ENCODE peak calls at places on chromosomes 7 and 10, in six cellular contexts. D is IMR-90, O is H9, G is H1, F is neuronal stem cell, X is mesenchymal stem cell. Z is an unnamed sample.

GRCh38 chr10:62899316-62899715 is 83.2 kb upstream of the EGR2 start:
- DNase-seq in D (no peak), O (no peak), G (no peak), F (no peak), X (no peak), Z (no peak)

GRCh38 chr10:50990568-50991495 is 83.5 kb upstream of the PRKG1 start:
- DNase-seq in D (peak), O (peak), G (no peak), F (no peak), X (peak), Z (peak)

GRCh38 chr10:11880169-11881027 is 57.2 kb downstream of the PROSER2 start:
- DNase-seq in D (no peak), O (peak), G (no peak), F (no peak), X (no peak), Z (peak)

GRCh38 chr10:101952196-101952595 is 103.8 kb downstream of the ARMH3 start:
- DNase-seq in D (peak), O (no peak), G (no peak), F (no peak), X (no peak), Z (no peak)

GRCh38 chr10:35789996-35790395 is 147.9 kb upstream of the FZD8 start:
- DNase-seq in D (peak), O (no peak), G (no peak), F (no peak), X (peak), Z (no peak)

GRCh38 chr10:42734537-42734936 is 48.1 kb upstream of the BMS1 start:
- DNase-seq in D (no peak), O (no peak), G (no peak), F (no peak), X (peak), Z (no peak)

GRCh38 chr7:93821463-93821862 is 69.1 kb downstream of the TFPI2 start:
- DNase-seq in D (no peak), O (no peak), G (no peak), F (no peak), X (no peak), Z (no peak)

GRCh38 chr10:65518379-65518778 is 1407.5 kb upstream of the LRRTM3 start:
- DNase-seq in D (no peak), O (no peak), G (no peak), F (no peak), X (peak), Z (peak)

GRCh38 chr10:115818015-115818414 is 455.0 kb downstream of the GFRA1 start:
- DNase-seq in D (peak), O (no peak), G (no peak), F (no peak), X (peak), Z (no peak)

GRCh38 chr10:124091646-124092269 is 1.6 kb downstream of the CHST15 start:
- DNase-seq in D (no peak), O (peak), G (no peak), F (peak), X (peak), Z (peak)

GRCh38 chr10:47030191-47030698 is 119.0 kb downstream of the PTPN20 start:
- DNase-seq in D (no peak), O (peak), G (no peak), F (no peak), X (no peak), Z (no peak)

GRCh38 chr7:20440472-20441105 is 109.9 kb downstream of the ITGB8 start:
- DNase-seq in D (peak), O (peak), G (peak), F (peak), X (peak), Z (peak)

GRCh38 chr10:77157248-77158019 is 480.2 kb downstream of the KCNMA1 start:
- DNase-seq in D (no peak), O (no peak), G (no peak), F (no peak), X (no peak), Z (no peak)

GRCh38 chr7:128030263-128030998 is 806 bp downstream of the LRRC4 start:
- DNase-seq in D (no peak), O (peak), G (no peak), F (no peak), X (no peak), Z (peak)

GRCh38 chr10:31650010-31650409 is 278.6 kb downstream of the ARHGAP12 start:
- DNase-seq in D (peak), O (no peak), G (no peak), F (no peak), X (peak), Z (no peak)

GRCh38 chr10:54667136-54667535 is 133.9 kb downstream of the PCDH15 start:
- DNase-seq in D (no peak), O (no peak), G (no peak), F (no peak), X (no peak), Z (no peak)

GRCh38 chr7:140342732-140343514 is 55.4 kb downstream of the SLC37A3 start:
- DNase-seq in D (peak), O (peak), G (no peak), F (no peak), X (peak), Z (peak)

GRCh38 chr7:11623093-11623678 is 208.8 kb downstream of the THSD7A start:
- DNase-seq in D (no peak), O (no peak), G (no peak), F (no peak), X (peak), Z (no peak)
- H2BK15ac ChIP-seq in D (no peak), O (no peak), G (no peak), F (no peak), X (no peak), Z (no peak)

GRCh38 chr7:107712906-107713305 is 31.0 kb upstream of the CBLL1 start:
- DNase-seq in D (no peak), O (no peak), G (no peak), F (no peak), X (no peak), Z (no peak)
- H2BK15ac ChIP-seq in D (no peak), O (no peak), G (no peak), F (no peak), X (no peak), Z (no peak)

GRCh38 chr10:129472696-129473555 is 5.9 kb downstream of the MGMT start:
- DNase-seq in D (no peak), O (no peak), G (no peak), F (no peak), X (no peak), Z (no peak)
- H2BK15ac ChIP-seq in D (no peak), O (no peak), G (no peak), F (no peak), X (no peak), Z (no peak)

GRCh38 chr10:78413294-78414055 is 379.8 kb downstream of the RPS24 start:
- DNase-seq in D (peak), O (peak), G (no peak), F (no peak), X (no peak), Z (no peak)

GRCh38 chr10:78410046-78410965 is 376.6 kb downstream of the RPS24 start:
- DNase-seq in D (no peak), O (peak), G (no peak), F (no peak), X (no peak), Z (no peak)

GRCh38 chr10:78411716-78412115 is 378.1 kb downstream of the RPS24 start:
- DNase-seq in D (no peak), O (peak), G (no peak), F (no peak), X (no peak), Z (no peak)

GRCh38 chr10:78414380-78414779 is 380.7 kb downstream of the RPS24 start:
- DNase-seq in D (no peak), O (peak), G (no peak), F (no peak), X (no peak), Z (no peak)

GRCh38 chr10:78412605-78413004 is 378.9 kb downstream of the RPS24 start:
- DNase-seq in D (no peak), O (peak), G (no peak), F (no peak), X (no peak), Z (no peak)
- H2BK15ac ChIP-seq in D (no peak), O (no peak), G (no peak), F (no peak), X (no peak), Z (no peak)

DNA sequence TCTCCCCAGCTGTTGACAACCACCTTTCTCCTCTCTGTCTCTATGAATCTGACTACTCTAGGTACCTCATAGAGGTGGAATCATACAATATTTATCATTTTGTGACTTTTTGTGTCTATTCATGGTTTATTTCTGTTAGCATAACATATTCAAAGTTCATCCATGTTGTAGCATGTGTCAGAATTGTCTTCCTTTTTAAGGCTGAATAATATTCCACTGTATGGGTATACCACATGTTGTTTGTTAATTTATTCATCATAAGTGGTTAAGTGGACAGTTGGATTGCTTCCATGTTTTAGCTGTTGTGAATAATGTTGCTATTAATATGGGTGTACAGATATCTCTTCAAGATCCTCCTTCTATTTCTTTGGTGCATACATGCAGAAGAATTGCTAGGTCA is 69.9 kb upstream of the COMTD1 start:
- DNase-seq in D (no peak), O (no peak), G (no peak), F (no peak), X (no peak), Z (no peak)
- H2BK15ac ChIP-seq in D (peak), O (no peak), G (no peak), F (no peak), X (no peak), Z (no peak)

DNA sequence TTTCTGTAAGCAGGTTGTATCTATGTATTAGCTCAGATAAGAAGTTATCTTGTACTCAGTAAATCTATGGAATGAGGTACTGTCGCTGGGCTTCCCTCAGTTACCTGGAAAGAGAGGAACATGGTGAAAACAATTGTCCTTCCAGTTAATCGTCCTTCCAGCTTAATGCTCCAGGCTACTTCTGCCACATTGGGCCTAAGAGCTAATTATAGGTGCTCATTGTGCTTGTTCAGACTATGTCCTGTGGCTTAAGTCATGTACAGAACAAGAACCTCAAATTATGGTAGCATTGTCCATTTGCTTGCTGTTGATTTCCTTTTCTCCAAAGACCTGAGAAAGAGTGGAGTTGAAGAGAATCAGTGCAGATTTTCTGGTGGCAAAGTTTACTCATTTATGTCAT is 86.1 kb upstream of the MBL2 start:
- DNase-seq in D (no peak), O (no peak), G (no peak), F (no peak), X (no peak), Z (no peak)
- H2BK15ac ChIP-seq in D (no peak), O (no peak), G (no peak), F (no peak), X (no peak), Z (no peak)

GRCh38 chr10:4671451-4672145 is 154.4 kb upstream of the AKR1E2 start:
- DNase-seq in D (peak), O (no peak), G (no peak), F (no peak), X (peak), Z (no peak)
- H2BK15ac ChIP-seq in D (peak), O (no peak), G (no peak), F (no peak), X (no peak), Z (no peak)

GRCh38 chr10:93553501-93554374 is 12.7 kb upstream of the FFAR4 start:
- DNase-seq in D (no peak), O (no peak), G (no peak), F (no peak), X (peak), Z (no peak)
- H2BK15ac ChIP-seq in D (no peak), O (no peak), G (no peak), F (no peak), X (no peak), Z (no peak)

GRCh38 chr7:102916426-102916825 is 3.6 kb downstream of the LRRC17 start:
- DNase-seq in D (peak), O (no peak), G (no peak), F (no peak), X (no peak), Z (no peak)
- H2BK15ac ChIP-seq in D (no peak), O (no peak), G (no peak), F (no peak), X (no peak), Z (no peak)

GRCh38 chr10:88028654-88029053 is 165.2 kb downstream of the PTEN start:
- DNase-seq in D (no peak), O (no peak), G (no peak), F (no peak), X (no peak), Z (peak)

GRCh38 chr10:88032566-88032965 is 169.1 kb downstream of the PTEN start:
- DNase-seq in D (peak), O (no peak), G (no peak), F (no peak), X (peak), Z (peak)

GRCh38 chr10:88037623-88038022 is 174.2 kb downstream of the PTEN start:
- DNase-seq in D (no peak), O (no peak), G (no peak), F (no peak), X (no peak), Z (no peak)

GRCh38 chr10:88033793-88034192 is 170.4 kb downstream of the PTEN start:
- DNase-seq in D (no peak), O (peak), G (no peak), F (no peak), X (no peak), Z (peak)

GRCh38 chr10:88033380-88033779 is 170.0 kb downstream of the PTEN start:
- DNase-seq in D (no peak), O (no peak), G (no peak), F (no peak), X (no peak), Z (no peak)
- H2BK15ac ChIP-seq in D (no peak), O (no peak), G (no peak), F (no peak), X (no peak), Z (no peak)

Z was measured in mesendoderm.